ENCODE peak calls at places on chromosome 19, in six cellular contexts. E is fibroblast of lung; X is HT1080; L is posterior cingulate gyrus; P is NCI-H1436; V is stimulated activated CD4-positive, alpha-beta T cell treated with anti-CD3 and anti-CD28 coated beads, Interleukin-12 subunit alpha, Interleukin-12 subunit beta, amount 100 ng/mL, for 24 hours. B is an unnamed sample.

GRCh38 chr19:43532571-43532961 is 422 bp upstream of the ZNF575 start:
- DNase-seq in E (no peak), X (peak), L (peak), P (peak), V (no peak), B (no peak)

GRCh38 chr19:1941146-1942077 is at the start of gene CSNK1G2:
- DNase-seq in E (no peak), X (no peak), L (no peak), P (no peak), V (no peak), B (no peak)

GRCh38 chr19:40512473-40513344 is 45.9 kb downstream of the SPTBN4 start:
- DNase-seq in E (peak), X (no peak), L (no peak), P (no peak), V (no peak), B (no peak)

GRCh38 chr19:18100710-18101109 is 3.1 kb downstream of the MAST3 start:
- DNase-seq in E (peak), X (no peak), L (no peak), P (no peak), V (no peak), B (no peak)

GRCh38 chr19:45498411-45499195 is at the start of gene PPM1N:
- DNase-seq in E (no peak), X (no peak), L (peak), P (peak), V (no peak), B (peak)

GRCh38 chr19:48627865-48628314 is 8.6 kb downstream of the SPHK2 start:
- DNase-seq in E (no peak), X (no peak), L (no peak), P (no peak), V (no peak), B (no peak)

GRCh38 chr19:15836595-15837398 is 21.3 kb upstream of the OR10H1 start:
- DNase-seq in E (peak), X (peak), L (peak), P (peak), V (peak), B (peak)

GRCh38 chr19:51111606-51112005 is 3.4 kb upstream of the CTU1 start:
- DNase-seq in E (no peak), X (peak), L (no peak), P (no peak), V (no peak), B (no peak)